ENCODE peak calls at places on chromosomes 2 and 18, in ten cellular contexts. J is WERI-Rb-1, B is neural progenitor cell, S is neuronal stem cell, G is HFF-Myc, K is brain microvascular endothelial cell, I is lower lobe of right lung, X is fibroblast of lung, U is spleen, R is tibial artery. F is an unnamed sample.

GRCh38 chr2:120436885-120437603 is 91.1 kb downstream of the INHBB start:
- DNase-seq in J (peak; percentile 68), B (peak; percentile 73), S (no peak), G (peak; percentile 12), K (peak; percentile 17), I (no peak), X (peak; percentile 7), U (peak; percentile 29), R (no peak), F (no peak)

GRCh38 chr2:61262699-61263098 is 100.7 kb downstream of the C2orf74 start:
- DNase-seq in J (no peak), B (no peak), S (no peak), G (no peak), K (peak; percentile 36), I (no peak), X (peak; percentile 73), U (no peak), R (no peak), F (no peak)

GRCh38 chr2:102103284-102103683 is 39.3 kb upstream of the IL1R1 start:
- DNase-seq in J (no peak), B (no peak), S (no peak), G (no peak), K (no peak), I (no peak), X (no peak), U (no peak), R (no peak), F (no peak)

GRCh38 chr18:48834421-48835011 is 116.2 kb downstream of the SMAD7 start:
- DNase-seq in J (no peak), B (no peak), S (no peak), G (peak; percentile 91), K (peak; percentile 87), I (peak; percentile 85), X (peak; percentile 94), U (peak; percentile 91), R (peak; percentile 91), F (no peak)

GRCh38 chr2:126770466-126770865 is 114.5 kb downstream of the GYPC start:
- DNase-seq in J (no peak), B (no peak), S (no peak), G (no peak), K (no peak), I (no peak), X (no peak), U (peak; percentile 36), R (no peak), F (no peak)

GRCh38 chr18:23283933-23284430 is 148.7 kb downstream of the CABLES1 start:
- DNase-seq in J (no peak), B (no peak), S (no peak), G (no peak), K (peak; percentile 47), I (no peak), X (peak; percentile 79), U (no peak), R (no peak), F (no peak)

GRCh38 chr2:159615936-159616733 is at the start of gene BAZ2B:
- DNase-seq in J (peak; percentile 38), B (peak; percentile 73), S (peak; percentile 54), G (no peak), K (peak; percentile 79), I (no peak), X (peak; percentile 92), U (no peak), R (peak; percentile 30), F (no peak)

GRCh38 chr2:121196132-121196848 is 88.7 kb downstream of the TFCP2L1 start:
- DNase-seq in J (no peak), B (no peak), S (no peak), G (no peak), K (no peak), I (peak; percentile 75), X (no peak), U (no peak), R (no peak), F (no peak)

GRCh38 chr2:235719146-235719942 is 225.5 kb downstream of the AGAP1 start:
- DNase-seq in J (no peak), B (no peak), S (no peak), G (no peak), K (no peak), I (no peak), X (peak; percentile 20), U (peak; percentile 58), R (no peak), F (no peak)

GRCh38 chr18:12597775-12598174 is 60.1 kb downstream of the SPIRE1 start:
- DNase-seq in J (no peak), B (no peak), S (no peak), G (peak; percentile 50), K (peak; percentile 85), I (peak; percentile 59), X (peak; percentile 94), U (no peak), R (no peak), F (no peak)

GRCh38 chr2:231621051-231621879 is 28.6 kb downstream of the TEX44 start:
- DNase-seq in J (no peak), B (peak; percentile 47), S (no peak), G (no peak), K (no peak), I (peak; percentile 59), X (no peak), U (peak; percentile 76), R (no peak), F (no peak)

GRCh38 chr2:157433335-157433890 is 10.5 kb downstream of the CYTIP start:
- DNase-seq in J (no peak), B (no peak), S (no peak), G (no peak), K (no peak), I (no peak), X (peak; percentile 3), U (no peak), R (no peak), F (no peak)
- H3K4me3 ChIP-seq in J (no peak overlapping the region), B (no peak overlapping the region), S (no peak overlapping the region), G (no peak overlapping the region), K (no peak overlapping the region), I (peak overlapping the region; percentile 7), X (no peak overlapping the region), U (no peak overlapping the region), R (no peak overlapping the region), F (no peak overlapping the region)

GRCh38 chr2:143688815-143689214 is 559.6 kb downstream of the ARHGAP15 start:
- DNase-seq in J (no peak), B (no peak), S (no peak), G (no peak), K (no peak), I (no peak), X (no peak), U (no peak), R (no peak), F (no peak)
- H3K4me3 ChIP-seq in J (no peak overlapping the region), B (no peak overlapping the region), S (no peak overlapping the region), G (no peak overlapping the region), K (no peak overlapping the region), I (no peak overlapping the region), X (no peak overlapping the region), U (no peak overlapping the region), R (no peak overlapping the region), F (no peak overlapping the region)

GRCh38 chr2:96407041-96407918 is 71.7 kb downstream of the NCAPH start:
- DNase-seq in J (peak; percentile 57), B (peak; percentile 81), S (peak; percentile 72), G (peak; percentile 56), K (peak; percentile 52), I (peak; percentile 56), X (peak; percentile 74), U (peak; percentile 89), R (peak; percentile 38), F (no peak)
- H3K4me3 ChIP-seq in J (no peak overlapping the region), B (no peak overlapping the region), S (no peak overlapping the region), G (no peak overlapping the region), K (no peak overlapping the region), I (no peak overlapping the region), X (no peak overlapping the region), U (no peak overlapping the region), R (no peak overlapping the region), F (no peak overlapping the region)

GRCh38 chr2:181896286-181896685 is 4.8 kb downstream of the ITPRID2 start:
- DNase-seq in J (no peak), B (no peak), S (no peak), G (no peak), K (no peak), I (no peak), X (no peak), U (no peak), R (no peak), F (no peak)
- H3K4me3 ChIP-seq in J (no peak overlapping the region), B (no peak overlapping the region), S (no peak overlapping the region), G (no peak overlapping the region), K (no peak overlapping the region), I (peak overlapping the region; percentile 81), X (peak overlapping the region; percentile 94), U (no peak overlapping the region), R (peak overlapping the region; percentile 4), F (no peak overlapping the region)

GRCh38 chr2:128447538-128447885 is 128.8 kb upstream of the HS6ST1 start:
- DNase-seq in J (no peak), B (no peak), S (no peak), G (no peak), K (no peak), I (no peak), X (no peak), U (no peak), R (peak; percentile 6), F (no peak)

GRCh38 chr2:128446866-128447537 is 128.3 kb upstream of the HS6ST1 start:
- DNase-seq in J (no peak), B (peak; percentile 1), S (no peak), G (no peak), K (no peak), I (no peak), X (no peak), U (peak; percentile 77), R (peak; percentile 9), F (no peak)

GRCh38 chr2:128444816-128445532 is 126.3 kb upstream of the HS6ST1 start:
- DNase-seq in J (peak; percentile 5), B (no peak), S (no peak), G (no peak), K (no peak), I (no peak), X (no peak), U (no peak), R (peak; percentile 15), F (no peak)

GRCh38 chr2:128445533-128445900 is 126.8 kb upstream of the HS6ST1 start:
- DNase-seq in J (peak; percentile 2), B (no peak), S (no peak), G (no peak), K (no peak), I (no peak), X (no peak), U (peak; percentile 72), R (peak; percentile 20), F (no peak)

GRCh38 chr2:128446049-128446811 is 127.6 kb upstream of the HS6ST1 start:
- DNase-seq in J (peak; percentile 75), B (no peak), S (no peak), G (no peak), K (no peak), I (no peak), X (no peak), U (peak; percentile 73), R (peak; percentile 20), F (no peak)
- H3K4me3 ChIP-seq in J (no peak overlapping the region), B (no peak overlapping the region), S (peak overlapping the region; percentile 22), G (no peak overlapping the region), K (no peak overlapping the region), I (no peak overlapping the region), X (no peak overlapping the region), U (no peak overlapping the region), R (no peak overlapping the region), F (no peak overlapping the region)

F was measured in tibial nerve.